ENCODE peak calls at places on chromosomes 3 and 15, in ten cellular contexts. One of them, this sample, is unnamed.

GRCh38 chr3:134937256-134938023 is 142.4 kb downstream of the EPHB1 start:
- DNase-seq in stimulated activated CD4-positive, alpha-beta T cell treated with anti-CD3 and anti-CD28 coated beads, TNF-alpha, amount 100 ng/mL, for 24 hours: no peak
- DNase-seq in AML-193: no peak
- DNase-seq in activated CD4-positive, alpha-beta T cell treated with anti-CD3 and anti-CD28 coated beads, Interleukin-2, amount 50 U/mL, for 48 hours: no peak
- DNase-seq in T-cell: no peak
- DNase-seq in colonic mucosa: no peak
- DNase-seq in activated CD8-positive, alpha-beta memory T cell treated with anti-CD3 and anti-CD28 coated beads for 48 hours: no peak
- DNase-seq in glomerular endothelial cell: peak; percentile 2
- DNase-seq in HT1080: peak; percentile 21
- DNase-seq in A673: peak; percentile 14
- DNase-seq in this sample: no peak

GRCh38 chr3:149371001-149371722 is 6.3 kb downstream of the TM4SF1 start:
- DNase-seq in A673: peak; percentile 39
- DNase-seq in HT1080: peak; percentile 73
- DNase-seq in T-cell: no peak
- DNase-seq in activated CD8-positive, alpha-beta memory T cell treated with anti-CD3 and anti-CD28 coated beads for 48 hours: no peak
- DNase-seq in stimulated activated CD4-positive, alpha-beta T cell treated with anti-CD3 and anti-CD28 coated beads, TNF-alpha, amount 100 ng/mL, for 24 hours: no peak
- DNase-seq in glomerular endothelial cell: no peak
- DNase-seq in AML-193: peak; percentile 74
- DNase-seq in colonic mucosa: no peak
- DNase-seq in activated CD4-positive, alpha-beta T cell treated with anti-CD3 and anti-CD28 coated beads, Interleukin-2, amount 50 U/mL, for 48 hours: no peak
- DNase-seq in this sample: no peak

GRCh38 chr15:62046064-62046779 is 14.0 kb downstream of the VPS13C start:
- DNase-seq in activated CD8-positive, alpha-beta memory T cell treated with anti-CD3 and anti-CD28 coated beads for 48 hours: no peak
- DNase-seq in AML-193: no peak
- DNase-seq in A673: no peak
- DNase-seq in HT1080: no peak
- DNase-seq in glomerular endothelial cell: no peak
- DNase-seq in stimulated activated CD4-positive, alpha-beta T cell treated with anti-CD3 and anti-CD28 coated beads, TNF-alpha, amount 100 ng/mL, for 24 hours: no peak
- DNase-seq in T-cell: no peak
- DNase-seq in colonic mucosa: no peak
- DNase-seq in activated CD4-positive, alpha-beta T cell treated with anti-CD3 and anti-CD28 coated beads, Interleukin-2, amount 50 U/mL, for 48 hours: no peak
- DNase-seq in this sample: no peak

GRCh38 chr3:133540896-133541674 is 32.4 kb upstream of the CDV3 start:
- DNase-seq in glomerular endothelial cell: peak; percentile 89
- DNase-seq in T-cell: no peak
- DNase-seq in AML-193: no peak
- DNase-seq in activated CD8-positive, alpha-beta memory T cell treated with anti-CD3 and anti-CD28 coated beads for 48 hours: no peak
- DNase-seq in HT1080: peak; percentile 100
- DNase-seq in A673: peak; percentile 18
- DNase-seq in stimulated activated CD4-positive, alpha-beta T cell treated with anti-CD3 and anti-CD28 coated beads, TNF-alpha, amount 100 ng/mL, for 24 hours: no peak
- DNase-seq in colonic mucosa: peak; percentile 66
- DNase-seq in activated CD4-positive, alpha-beta T cell treated with anti-CD3 and anti-CD28 coated beads, Interleukin-2, amount 50 U/mL, for 48 hours: no peak
- DNase-seq in this sample: no peak

GRCh38 chr3:57582470-57583168 is 14.5 kb downstream of the ARF4 start:
- DNase-seq in activated CD4-positive, alpha-beta T cell treated with anti-CD3 and anti-CD28 coated beads, Interleukin-2, amount 50 U/mL, for 48 hours: no peak
- DNase-seq in AML-193: peak; percentile 42
- DNase-seq in stimulated activated CD4-positive, alpha-beta T cell treated with anti-CD3 and anti-CD28 coated beads, TNF-alpha, amount 100 ng/mL, for 24 hours: no peak
- DNase-seq in glomerular endothelial cell: no peak
- DNase-seq in T-cell: no peak
- DNase-seq in HT1080: peak; percentile 33
- DNase-seq in activated CD8-positive, alpha-beta memory T cell treated with anti-CD3 and anti-CD28 coated beads for 48 hours: no peak
- DNase-seq in A673: no peak
- DNase-seq in colonic mucosa: peak; percentile 53
- DNase-seq in this sample: no peak

GRCh38 chr15:76903251-76903681 is 1.9 kb downstream of the SCAPER start:
- DNase-seq in AML-193: peak; percentile 30
- DNase-seq in A673: peak; percentile 40
- DNase-seq in T-cell: no peak
- DNase-seq in glomerular endothelial cell: no peak
- DNase-seq in colonic mucosa: no peak
- DNase-seq in HT1080: peak; percentile 44
- DNase-seq in activated CD4-positive, alpha-beta T cell treated with anti-CD3 and anti-CD28 coated beads, Interleukin-2, amount 50 U/mL, for 48 hours: no peak
- DNase-seq in activated CD8-positive, alpha-beta memory T cell treated with anti-CD3 and anti-CD28 coated beads for 48 hours: no peak
- DNase-seq in stimulated activated CD4-positive, alpha-beta T cell treated with anti-CD3 and anti-CD28 coated beads, TNF-alpha, amount 100 ng/mL, for 24 hours: no peak
- DNase-seq in this sample: no peak

GRCh38 chr3:184845819-184846218 is 33.9 kb downstream of the VPS8 start:
- DNase-seq in stimulated activated CD4-positive, alpha-beta T cell treated with anti-CD3 and anti-CD28 coated beads, TNF-alpha, amount 100 ng/mL, for 24 hours: no peak
- DNase-seq in activated CD8-positive, alpha-beta memory T cell treated with anti-CD3 and anti-CD28 coated beads for 48 hours: no peak
- DNase-seq in T-cell: no peak
- DNase-seq in AML-193: no peak
- DNase-seq in glomerular endothelial cell: no peak
- DNase-seq in activated CD4-positive, alpha-beta T cell treated with anti-CD3 and anti-CD28 coated beads, Interleukin-2, amount 50 U/mL, for 48 hours: no peak
- DNase-seq in HT1080: no peak
- DNase-seq in colonic mucosa: no peak
- DNase-seq in A673: no peak
- DNase-seq in this sample: no peak

GRCh38 chr15:59339252-59339672 is 33.4 kb downstream of the MYO1E start:
- DNase-seq in stimulated activated CD4-positive, alpha-beta T cell treated with anti-CD3 and anti-CD28 coated beads, TNF-alpha, amount 100 ng/mL, for 24 hours: no peak
- DNase-seq in activated CD4-positive, alpha-beta T cell treated with anti-CD3 and anti-CD28 coated beads, Interleukin-2, amount 50 U/mL, for 48 hours: no peak
- DNase-seq in colonic mucosa: no peak
- DNase-seq in activated CD8-positive, alpha-beta memory T cell treated with anti-CD3 and anti-CD28 coated beads for 48 hours: no peak
- DNase-seq in glomerular endothelial cell: no peak
- DNase-seq in T-cell: no peak
- DNase-seq in AML-193: no peak
- DNase-seq in A673: no peak
- DNase-seq in HT1080: no peak
- DNase-seq in this sample: no peak

GRCh38 chr15:73284073-73284472 is 84.7 kb downstream of the HCN4 start:
- DNase-seq in activated CD4-positive, alpha-beta T cell treated with anti-CD3 and anti-CD28 coated beads, Interleukin-2, amount 50 U/mL, for 48 hours: no peak
- DNase-seq in activated CD8-positive, alpha-beta memory T cell treated with anti-CD3 and anti-CD28 coated beads for 48 hours: no peak
- DNase-seq in T-cell: no peak
- DNase-seq in colonic mucosa: no peak
- DNase-seq in stimulated activated CD4-positive, alpha-beta T cell treated with anti-CD3 and anti-CD28 coated beads, TNF-alpha, amount 100 ng/mL, for 24 hours: no peak
- DNase-seq in AML-193: peak; percentile 57
- DNase-seq in glomerular endothelial cell: no peak
- DNase-seq in HT1080: no peak
- DNase-seq in A673: peak; percentile 21
- DNase-seq in this sample: no peak

GRCh38 chr3:51390186-51390585 is 899 bp upstream of the RBM15B start:
- DNase-seq in activated CD4-positive, alpha-beta T cell treated with anti-CD3 and anti-CD28 coated beads, Interleukin-2, amount 50 U/mL, for 48 hours: no peak
- DNase-seq in A673: no peak
- DNase-seq in AML-193: no peak
- DNase-seq in activated CD8-positive, alpha-beta memory T cell treated with anti-CD3 and anti-CD28 coated beads for 48 hours: no peak
- DNase-seq in HT1080: no peak
- DNase-seq in glomerular endothelial cell: no peak
- DNase-seq in colonic mucosa: no peak
- DNase-seq in T-cell: no peak
- DNase-seq in stimulated activated CD4-positive, alpha-beta T cell treated with anti-CD3 and anti-CD28 coated beads, TNF-alpha, amount 100 ng/mL, for 24 hours: no peak
- DNase-seq in this sample: no peak

GRCh38 chr15:87579537-87579936 is 677.0 kb downstream of the NTRK3 start:
- DNase-seq in HT1080: no peak
- DNase-seq in T-cell: no peak
- DNase-seq in activated CD4-positive, alpha-beta T cell treated with anti-CD3 and anti-CD28 coated beads, Interleukin-2, amount 50 U/mL, for 48 hours: no peak
- DNase-seq in A673: no peak
- DNase-seq in colonic mucosa: no peak
- DNase-seq in stimulated activated CD4-positive, alpha-beta T cell treated with anti-CD3 and anti-CD28 coated beads, TNF-alpha, amount 100 ng/mL, for 24 hours: no peak
- DNase-seq in activated CD8-positive, alpha-beta memory T cell treated with anti-CD3 and anti-CD28 coated beads for 48 hours: no peak
- DNase-seq in AML-193: no peak
- DNase-seq in glomerular endothelial cell: no peak
- DNase-seq in this sample: no peak

GRCh38 chr3:138284957-138285477 is 44.6 kb downstream of the NME9 start:
- DNase-seq in T-cell: no peak
- DNase-seq in HT1080: no peak
- DNase-seq in activated CD8-positive, alpha-beta memory T cell treated with anti-CD3 and anti-CD28 coated beads for 48 hours: no peak
- DNase-seq in A673: peak; percentile 4
- DNase-seq in AML-193: peak; percentile 14
- DNase-seq in glomerular endothelial cell: no peak
- DNase-seq in activated CD4-positive, alpha-beta T cell treated with anti-CD3 and anti-CD28 coated beads, Interleukin-2, amount 50 U/mL, for 48 hours: no peak
- DNase-seq in colonic mucosa: no peak
- DNase-seq in stimulated activated CD4-positive, alpha-beta T cell treated with anti-CD3 and anti-CD28 coated beads, TNF-alpha, amount 100 ng/mL, for 24 hours: no peak
- DNase-seq in this sample: no peak

GRCh38 chr3:49351521-49352011 is 6.6 kb downstream of the GPX1 start:
- DNase-seq in A673: no peak
- DNase-seq in T-cell: no peak
- DNase-seq in stimulated activated CD4-positive, alpha-beta T cell treated with anti-CD3 and anti-CD28 coated beads, TNF-alpha, amount 100 ng/mL, for 24 hours: no peak
- DNase-seq in HT1080: peak; percentile 80
- DNase-seq in colonic mucosa: no peak
- DNase-seq in AML-193: peak; percentile 82
- DNase-seq in activated CD8-positive, alpha-beta memory T cell treated with anti-CD3 and anti-CD28 coated beads for 48 hours: no peak
- DNase-seq in glomerular endothelial cell: no peak
- DNase-seq in activated CD4-positive, alpha-beta T cell treated with anti-CD3 and anti-CD28 coated beads, Interleukin-2, amount 50 U/mL, for 48 hours: no peak
- DNase-seq in this sample: no peak

GRCh38 chr3:185150561-185150960 is 2.3 kb downstream of the C3orf70 start:
- DNase-seq in colonic mucosa: no peak
- DNase-seq in stimulated activated CD4-positive, alpha-beta T cell treated with anti-CD3 and anti-CD28 coated beads, TNF-alpha, amount 100 ng/mL, for 24 hours: no peak
- DNase-seq in AML-193: no peak
- DNase-seq in glomerular endothelial cell: no peak
- DNase-seq in activated CD4-positive, alpha-beta T cell treated with anti-CD3 and anti-CD28 coated beads, Interleukin-2, amount 50 U/mL, for 48 hours: no peak
- DNase-seq in HT1080: no peak
- DNase-seq in T-cell: no peak
- DNase-seq in A673: no peak
- DNase-seq in activated CD8-positive, alpha-beta memory T cell treated with anti-CD3 and anti-CD28 coated beads for 48 hours: no peak
- DNase-seq in this sample: no peak

GRCh38 chr15:69609776-69610175 is 157.2 kb downstream of the RPLP1 start:
- DNase-seq in A673: no peak
- DNase-seq in T-cell: no peak
- DNase-seq in activated CD8-positive, alpha-beta memory T cell treated with anti-CD3 and anti-CD28 coated beads for 48 hours: no peak
- DNase-seq in activated CD4-positive, alpha-beta T cell treated with anti-CD3 and anti-CD28 coated beads, Interleukin-2, amount 50 U/mL, for 48 hours: no peak
- DNase-seq in HT1080: no peak
- DNase-seq in colonic mucosa: no peak
- DNase-seq in AML-193: no peak
- DNase-seq in glomerular endothelial cell: no peak
- DNase-seq in stimulated activated CD4-positive, alpha-beta T cell treated with anti-CD3 and anti-CD28 coated beads, TNF-alpha, amount 100 ng/mL, for 24 hours: no peak
- DNase-seq in this sample: no peak

GRCh38 chr3:131796558-131796957 is 238.3 kb downstream of the CPNE4 start:
- DNase-seq in activated CD8-positive, alpha-beta memory T cell treated with anti-CD3 and anti-CD28 coated beads for 48 hours: no peak
- DNase-seq in activated CD4-positive, alpha-beta T cell treated with anti-CD3 and anti-CD28 coated beads, Interleukin-2, amount 50 U/mL, for 48 hours: no peak
- DNase-seq in HT1080: no peak
- DNase-seq in stimulated activated CD4-positive, alpha-beta T cell treated with anti-CD3 and anti-CD28 coated beads, TNF-alpha, amount 100 ng/mL, for 24 hours: no peak
- DNase-seq in glomerular endothelial cell: no peak
- DNase-seq in T-cell: no peak
- DNase-seq in AML-193: no peak
- DNase-seq in colonic mucosa: no peak
- DNase-seq in A673: peak; percentile 96
- DNase-seq in this sample: no peak

GRCh38 chr15:39195988-39196486 is 384.8 kb upstream of the THBS1 start:
- DNase-seq in T-cell: no peak
- DNase-seq in activated CD4-positive, alpha-beta T cell treated with anti-CD3 and anti-CD28 coated beads, Interleukin-2, amount 50 U/mL, for 48 hours: no peak
- DNase-seq in A673: peak; percentile 3
- DNase-seq in glomerular endothelial cell: no peak
- DNase-seq in stimulated activated CD4-positive, alpha-beta T cell treated with anti-CD3 and anti-CD28 coated beads, TNF-alpha, amount 100 ng/mL, for 24 hours: no peak
- DNase-seq in activated CD8-positive, alpha-beta memory T cell treated with anti-CD3 and anti-CD28 coated beads for 48 hours: no peak
- DNase-seq in AML-193: no peak
- DNase-seq in HT1080: peak; percentile 96
- DNase-seq in colonic mucosa: no peak
- DNase-seq in this sample: no peak

GRCh38 chr3:15513810-15514662 is 7.5 kb downstream of the COLQ start:
- DNase-seq in AML-193: no peak
- DNase-seq in glomerular endothelial cell: no peak
- DNase-seq in activated CD4-positive, alpha-beta T cell treated with anti-CD3 and anti-CD28 coated beads, Interleukin-2, amount 50 U/mL, for 48 hours: no peak
- DNase-seq in HT1080: no peak
- DNase-seq in stimulated activated CD4-positive, alpha-beta T cell treated with anti-CD3 and anti-CD28 coated beads, TNF-alpha, amount 100 ng/mL, for 24 hours: no peak
- DNase-seq in A673: no peak
- DNase-seq in colonic mucosa: no peak
- DNase-seq in activated CD8-positive, alpha-beta memory T cell treated with anti-CD3 and anti-CD28 coated beads for 48 hours: no peak
- DNase-seq in T-cell: no peak
- DNase-seq in this sample: no peak

GRCh38 chr15:80990955-80991354 is 1.3 kb upstream of the MESD start:
- DNase-seq in activated CD4-positive, alpha-beta T cell treated with anti-CD3 and anti-CD28 coated beads, Interleukin-2, amount 50 U/mL, for 48 hours: no peak
- DNase-seq in A673: no peak
- DNase-seq in activated CD8-positive, alpha-beta memory T cell treated with anti-CD3 and anti-CD28 coated beads for 48 hours: no peak
- DNase-seq in HT1080: no peak
- DNase-seq in colonic mucosa: no peak
- DNase-seq in stimulated activated CD4-positive, alpha-beta T cell treated with anti-CD3 and anti-CD28 coated beads, TNF-alpha, amount 100 ng/mL, for 24 hours: no peak
- DNase-seq in T-cell: no peak
- DNase-seq in AML-193: no peak
- DNase-seq in glomerular endothelial cell: no peak
- DNase-seq in this sample: no peak

GRCh38 chr3:49199244-49199899 is 28.0 kb downstream of the KLHDC8B start:
- DNase-seq in A673: peak; percentile 61
- DNase-seq in T-cell: no peak
- DNase-seq in HT1080: no peak
- DNase-seq in activated CD8-positive, alpha-beta memory T cell treated with anti-CD3 and anti-CD28 coated beads for 48 hours: no peak
- DNase-seq in activated CD4-positive, alpha-beta T cell treated with anti-CD3 and anti-CD28 coated beads, Interleukin-2, amount 50 U/mL, for 48 hours: peak; percentile 6
- DNase-seq in AML-193: no peak
- DNase-seq in glomerular endothelial cell: peak; percentile 33
- DNase-seq in colonic mucosa: peak; percentile 81
- DNase-seq in stimulated activated CD4-positive, alpha-beta T cell treated with anti-CD3 and anti-CD28 coated beads, TNF-alpha, amount 100 ng/mL, for 24 hours: no peak
- DNase-seq in this sample: peak; percentile 99

GRCh38 chr15:34109775-34110663 is 8.1 kb downstream of the PGBD4 start:
- DNase-seq in A673: peak; percentile 58
- DNase-seq in T-cell: no peak
- DNase-seq in activated CD4-positive, alpha-beta T cell treated with anti-CD3 and anti-CD28 coated beads, Interleukin-2, amount 50 U/mL, for 48 hours: no peak
- DNase-seq in colonic mucosa: no peak
- DNase-seq in stimulated activated CD4-positive, alpha-beta T cell treated with anti-CD3 and anti-CD28 coated beads, TNF-alpha, amount 100 ng/mL, for 24 hours: no peak
- DNase-seq in AML-193: peak; percentile 60
- DNase-seq in activated CD8-positive, alpha-beta memory T cell treated with anti-CD3 and anti-CD28 coated beads for 48 hours: no peak
- DNase-seq in glomerular endothelial cell: peak; percentile 18
- DNase-seq in HT1080: peak; percentile 47
- DNase-seq in this sample: no peak

GRCh38 chr3:126537116-126537729 is 13.3 kb downstream of the CHST13 start:
- DNase-seq in AML-193: no peak
- DNase-seq in stimulated activated CD4-positive, alpha-beta T cell treated with anti-CD3 and anti-CD28 coated beads, TNF-alpha, amount 100 ng/mL, for 24 hours: no peak
- DNase-seq in glomerular endothelial cell: no peak
- DNase-seq in HT1080: no peak
- DNase-seq in A673: no peak
- DNase-seq in T-cell: no peak
- DNase-seq in activated CD8-positive, alpha-beta memory T cell treated with anti-CD3 and anti-CD28 coated beads for 48 hours: no peak
- DNase-seq in colonic mucosa: no peak
- DNase-seq in activated CD4-positive, alpha-beta T cell treated with anti-CD3 and anti-CD28 coated beads, Interleukin-2, amount 50 U/mL, for 48 hours: no peak
- DNase-seq in this sample: no peak

GRCh38 chr3:155292133-155292532 is 1.4 kb downstream of the STRIT1 start:
- DNase-seq in activated CD4-positive, alpha-beta T cell treated with anti-CD3 and anti-CD28 coated beads, Interleukin-2, amount 50 U/mL, for 48 hours: no peak
- DNase-seq in activated CD8-positive, alpha-beta memory T cell treated with anti-CD3 and anti-CD28 coated beads for 48 hours: no peak
- DNase-seq in HT1080: no peak
- DNase-seq in T-cell: no peak
- DNase-seq in stimulated activated CD4-positive, alpha-beta T cell treated with anti-CD3 and anti-CD28 coated beads, TNF-alpha, amount 100 ng/mL, for 24 hours: no peak
- DNase-seq in A673: no peak
- DNase-seq in glomerular endothelial cell: no peak
- DNase-seq in AML-193: no peak
- DNase-seq in colonic mucosa: no peak
- DNase-seq in this sample: no peak

GRCh38 chr3:73618461-73618860 is 6.3 kb downstream of the PDZRN3 start:
- DNase-seq in colonic mucosa: no peak
- DNase-seq in activated CD8-positive, alpha-beta memory T cell treated with anti-CD3 and anti-CD28 coated beads for 48 hours: no peak
- DNase-seq in T-cell: no peak
- DNase-seq in activated CD4-positive, alpha-beta T cell treated with anti-CD3 and anti-CD28 coated beads, Interleukin-2, amount 50 U/mL, for 48 hours: no peak
- DNase-seq in glomerular endothelial cell: no peak
- DNase-seq in stimulated activated CD4-positive, alpha-beta T cell treated with anti-CD3 and anti-CD28 coated beads, TNF-alpha, amount 100 ng/mL, for 24 hours: no peak
- DNase-seq in A673: no peak
- DNase-seq in AML-193: no peak
- DNase-seq in HT1080: no peak
- DNase-seq in this sample: no peak

This sample was measured in psoas muscle.